ENCODE peak calls at places on chromosome 7, in seven cellular contexts. C is neural progenitor cell, G is lower lobe of right lung, L is heart left ventricle, D is hepatocyte, K is testis, A is aorta. U is an unnamed sample. For H3K4me1, the result is how much of the 10 kb centered on the place peaks cover.

GRCh38 chr7:128160296-128160695 is 80.8 kb upstream of the LEP start:
- DNase-seq in C (no peak), G (no peak), L (no peak), D (no peak), K (no peak), A (no peak), U (no peak)

GRCh38 chr7:157566631-157567006 is 229.8 kb downstream of the DNAJB6 start:
- DNase-seq in C (no peak), G (no peak), L (no peak), D (no peak), K (no peak), A (peak), U (no peak)

GRCh38 chr7:37284805-37285211 is 163.9 kb downstream of the ELMO1 start:
- DNase-seq in C (peak), G (peak), L (peak), D (peak), K (peak), A (peak), U (peak)

GRCh38 chr7:87003872-87004798 is 55.3 kb downstream of the ELAPOR2 start:
- DNase-seq in C (no peak), G (no peak), L (no peak), D (no peak), K (peak), A (no peak), U (no peak)

GRCh38 chr7:20577362-20578069 is 38.0 kb upstream of the ABCB5 start:
- DNase-seq in C (no peak), G (no peak), L (no peak), D (no peak), K (no peak), A (no peak), U (peak)

GRCh38 chr7:29463504-29464158 is 100.0 kb upstream of the PRR15 start:
- DNase-seq in C (no peak), G (no peak), L (no peak), D (no peak), K (no peak), A (no peak), U (no peak)

GRCh38 chr7:45638916-45639315 is 64.7 kb downstream of the ADCY1 start:
- DNase-seq in C (no peak), G (no peak), L (no peak), D (peak), K (no peak), A (no peak), U (no peak)

GRCh38 chr7:147803151-147803550 is 787.4 kb upstream of the C7orf33 start:
- DNase-seq in C (no peak), G (no peak), L (no peak), D (no peak), K (no peak), A (no peak), U (no peak)

GRCh38 chr7:27952393-27953290 is 212.7 kb downstream of the TAX1BP1 start:
- DNase-seq in C (no peak), G (no peak), L (no peak), D (no peak), K (no peak), A (no peak), U (peak)

GRCh38 chr7:146956323-146956722 is 839.7 kb downstream of the CNTNAP2 start:
- DNase-seq in C (no peak), G (no peak), L (no peak), D (no peak), K (no peak), A (no peak), U (no peak)

GRCh38 chr7:136937436-136937835 is 69.0 kb downstream of the CHRM2 start:
- DNase-seq in C (no peak), G (no peak), L (no peak), D (no peak), K (no peak), A (no peak), U (no peak)

GRCh38 chr7:19919156-19920085 is 146.0 kb upstream of the TMEM196 start:
- DNase-seq in C (no peak), G (no peak), L (no peak), D (peak), K (no peak), A (no peak), U (peak)

GRCh38 chr7:117993377-117994003 is 120.2 kb upstream of the CTTNBP2 start:
- DNase-seq in C (peak), G (no peak), L (no peak), D (peak), K (peak), A (no peak), U (peak)

GRCh38 chr7:45924283-45924682 is 3.2 kb upstream of the IGFBP3 start:
- DNase-seq in C (no peak), G (no peak), L (no peak), D (peak), K (no peak), A (peak), U (peak)

GRCh38 chr7:137882261-137882668 is 35.5 kb upstream of the DGKI start:
- DNase-seq in C (no peak), G (no peak), L (no peak), D (no peak), K (no peak), A (no peak), U (no peak)

GRCh38 chr7:139476891-139477290 is 6.6 kb downstream of the KLRG2 start:
- DNase-seq in C (no peak), G (no peak), L (no peak), D (no peak), K (no peak), A (no peak), U (no peak)

GRCh38 chr7:74612015-74612829 is 45.3 kb upstream of the GTF2I start:
- DNase-seq in C (peak), G (peak), L (peak), D (no peak), K (peak), A (no peak), U (peak)

GRCh38 chr7:74399006-74399405 is 54.7 kb upstream of the GTF2IRD1 start:
- DNase-seq in C (no peak), G (no peak), L (no peak), D (no peak), K (no peak), A (no peak), U (no peak)

GRCh38 chr7:45579386-45579785 is 5.2 kb downstream of the ADCY1 start:
- DNase-seq in C (no peak), G (no peak), L (no peak), D (no peak), K (no peak), A (no peak), U (no peak)

GRCh38 chr7:99324559-99324958 is 1.1 kb upstream of the ARPC1A start:
- DNase-seq in C (no peak), G (no peak), L (no peak), D (no peak), K (no peak), A (no peak), U (no peak)

GRCh38 chr7:74482629-74483401 is 29.1 kb downstream of the GTF2IRD1 start:
- DNase-seq in C (no peak), G (no peak), L (peak), D (peak), K (no peak), A (no peak), U (peak)

GRCh38 chr7:157906583-157906982 is 569.8 kb downstream of the DNAJB6 start:
- DNase-seq in C (no peak), G (no peak), L (no peak), D (no peak), K (no peak), A (no peak), U (no peak)

GRCh38 chr7:8236781-8237407 is 25.1 kb downstream of the ICA1 start:
- DNase-seq in C (no peak), G (no peak), L (no peak), D (no peak), K (no peak), A (no peak), U (no peak)

GRCh38 chr7:90474284-90475210 is 5.1 kb downstream of the PTTG1IP2 start:
- DNase-seq in C (no peak), G (no peak), L (no peak), D (no peak), K (no peak), A (no peak), U (no peak)

GRCh38 chr7:90469554-90469953 is at the start of gene PTTG1IP2:
- DNase-seq in C (no peak), G (no peak), L (no peak), D (no peak), K (no peak), A (no peak), U (no peak)

GRCh38 chr7:90473819-90474218 is 4.4 kb downstream of the PTTG1IP2 start:
- DNase-seq in C (no peak), G (no peak), L (no peak), D (no peak), K (no peak), A (no peak), U (no peak)

GRCh38 chr7:90472805-90473540 is 3.5 kb downstream of the PTTG1IP2 start:
- DNase-seq in C (no peak), G (no peak), L (no peak), D (no peak), K (no peak), A (no peak), U (no peak)
- H3K27ac ChIP-seq in C (no peak), G (no peak), L (no peak), D (peak), K (no peak), A (no peak), U (no peak)

GRCh38 chr7:116566666-116567065 is 41.8 kb downstream of the CAV1 start:
- DNase-seq in C (no peak), G (no peak), L (no peak), D (no peak), K (no peak), A (no peak), U (no peak)
- H3K4me1 ChIP-seq in C (under half), G (under half), L (under half), D (under half), K (under half), A (under half), U (under half)

DNA sequence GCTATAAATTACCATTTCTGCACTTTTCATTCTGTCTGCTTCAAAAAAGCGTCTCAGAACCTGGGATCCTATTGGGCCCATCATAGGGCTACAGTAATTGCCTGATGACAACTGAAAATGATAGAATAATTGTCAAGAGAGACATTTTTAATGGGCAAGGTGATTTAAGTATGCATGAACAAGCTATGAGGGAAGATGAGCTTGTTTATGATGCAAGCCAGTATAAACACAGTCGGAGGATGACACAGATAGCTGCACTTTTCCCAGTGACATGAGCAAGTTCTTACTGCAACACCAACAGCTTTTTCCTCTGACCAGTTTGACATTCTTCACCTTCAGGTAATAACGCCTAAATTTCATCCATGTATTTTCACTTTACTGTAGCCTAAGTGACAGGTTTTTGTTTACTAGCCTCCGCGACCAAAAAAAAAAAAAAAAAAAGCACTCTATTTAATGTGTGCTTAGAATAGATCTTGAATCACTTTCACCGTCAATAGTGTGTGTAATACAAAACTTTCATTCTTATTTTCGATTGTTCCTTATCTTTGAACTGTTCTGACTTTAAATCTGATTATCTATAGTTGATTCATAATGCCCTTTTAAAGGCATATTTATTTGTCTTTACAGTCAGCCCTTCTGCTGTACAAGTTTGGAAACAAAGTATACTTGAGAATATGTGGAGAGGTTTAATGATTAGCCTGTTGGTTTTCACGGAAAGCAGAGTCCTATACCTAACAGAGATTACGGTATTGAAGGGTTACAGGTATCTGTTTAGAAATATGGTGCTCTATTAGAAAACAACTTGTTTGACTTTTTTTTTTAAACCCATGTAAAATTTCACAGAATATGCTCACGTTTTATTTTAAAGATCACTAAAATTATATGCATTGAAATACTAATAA is 1.7 kb downstream of the FOXP2 start:
- DNase-seq in C (no peak), G (no peak), L (no peak), D (no peak), K (no peak), A (no peak), U (peak)
- H3K4me3 ChIP-seq in C (no peak), G (peak), L (peak), D (no peak), K (no peak), A (peak), U (peak)

DNA sequence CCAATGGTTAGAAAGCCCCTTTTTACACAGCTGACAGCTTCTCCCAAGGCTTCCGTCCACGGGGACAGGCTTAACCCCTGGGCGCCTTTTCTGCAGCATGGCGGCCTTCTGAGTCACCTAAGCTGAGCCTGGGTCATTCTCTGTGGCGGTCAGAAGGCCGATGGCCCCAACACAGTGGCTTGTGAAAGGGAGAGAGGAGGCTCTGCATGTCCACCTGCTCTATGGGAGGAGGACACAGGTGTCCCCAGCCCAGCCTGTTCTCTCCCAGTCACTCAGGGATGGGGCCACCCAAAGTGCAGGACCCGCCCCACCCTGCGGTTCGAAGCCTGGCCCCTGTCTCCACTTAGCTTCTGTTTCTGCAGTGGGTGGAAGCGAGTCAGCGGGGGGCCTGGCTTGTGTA is 20.4 kb upstream of the TTYH3 start:
- DNase-seq in C (no peak), G (no peak), L (no peak), D (no peak), K (no peak), A (no peak), U (no peak)
- H3K27ac ChIP-seq in C (no peak), G (no peak), L (no peak), D (no peak), K (no peak), A (no peak), U (no peak)

GRCh38 chr7:116225860-116226259 is 15.5 kb downstream of the TES start:
- DNase-seq in C (no peak), G (no peak), L (no peak), D (no peak), K (no peak), A (no peak), U (no peak)

GRCh38 chr7:116224492-116225098 is 14.3 kb downstream of the TES start:
- DNase-seq in C (no peak), G (no peak), L (no peak), D (no peak), K (no peak), A (no peak), U (no peak)

GRCh38 chr7:116219288-116219687 is 8.9 kb downstream of the TES start:
- DNase-seq in C (no peak), G (no peak), L (no peak), D (no peak), K (no peak), A (no peak), U (no peak)

GRCh38 chr7:116223598-116223997 is 13.3 kb downstream of the TES start:
- DNase-seq in C (no peak), G (no peak), L (no peak), D (no peak), K (no peak), A (no peak), U (no peak)

GRCh38 chr7:116222501-116222900 is 12.2 kb downstream of the TES start:
- DNase-seq in C (peak), G (no peak), L (no peak), D (no peak), K (no peak), A (no peak), U (no peak)
- H3K4me1 ChIP-seq in C (under half), G (under half), L (under half), D (under half), K (under half), A (under half), U (under half)

GRCh38 chr7:101818699-101819071 is 1.3 kb downstream of the CUX1 start:
- DNase-seq in C (no peak), G (no peak), L (no peak), D (no peak), K (no peak), A (no peak), U (no peak)
- H3K4me3 ChIP-seq in C (peak), G (peak), L (peak), D (peak), K (no peak), A (no peak), U (no peak)

DNA sequence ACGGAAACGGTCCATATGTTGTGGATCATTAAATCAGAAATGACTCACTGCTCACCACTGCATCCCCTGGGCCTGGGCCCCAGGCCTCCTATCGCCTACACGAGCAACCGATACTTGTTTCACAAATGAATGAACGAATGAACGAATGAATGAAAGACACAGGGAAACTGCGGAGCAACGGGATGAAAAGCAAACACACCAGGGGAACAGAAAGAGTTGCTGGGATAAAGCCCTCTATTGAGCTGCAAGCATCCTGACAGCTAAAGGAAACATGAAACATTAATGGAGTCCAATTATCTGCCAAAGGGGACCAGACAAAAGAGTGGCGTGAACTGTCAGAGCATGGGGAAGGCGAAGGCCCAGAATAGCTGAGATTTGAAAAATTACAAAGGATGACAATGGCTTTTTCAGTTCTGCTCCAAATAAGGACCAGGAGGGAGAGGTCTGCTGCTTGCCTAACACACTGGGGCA is 92.1 kb downstream of the GRB10 start:
- DNase-seq in C (peak), G (no peak), L (no peak), D (no peak), K (no peak), A (no peak), U (no peak)
- H3K27ac ChIP-seq in C (peak), G (no peak), L (no peak), D (no peak), K (no peak), A (no peak), U (no peak)

GRCh38 chr7:131533151-131533559 is 23.3 kb downstream of the PODXL start:
- DNase-seq in C (no peak), G (no peak), L (no peak), D (no peak), K (no peak), A (peak), U (no peak)
- H3K4me1 ChIP-seq in C (under half), G (under half), L (half or more), D (under half), K (under half), A (under half), U (under half)

DNA sequence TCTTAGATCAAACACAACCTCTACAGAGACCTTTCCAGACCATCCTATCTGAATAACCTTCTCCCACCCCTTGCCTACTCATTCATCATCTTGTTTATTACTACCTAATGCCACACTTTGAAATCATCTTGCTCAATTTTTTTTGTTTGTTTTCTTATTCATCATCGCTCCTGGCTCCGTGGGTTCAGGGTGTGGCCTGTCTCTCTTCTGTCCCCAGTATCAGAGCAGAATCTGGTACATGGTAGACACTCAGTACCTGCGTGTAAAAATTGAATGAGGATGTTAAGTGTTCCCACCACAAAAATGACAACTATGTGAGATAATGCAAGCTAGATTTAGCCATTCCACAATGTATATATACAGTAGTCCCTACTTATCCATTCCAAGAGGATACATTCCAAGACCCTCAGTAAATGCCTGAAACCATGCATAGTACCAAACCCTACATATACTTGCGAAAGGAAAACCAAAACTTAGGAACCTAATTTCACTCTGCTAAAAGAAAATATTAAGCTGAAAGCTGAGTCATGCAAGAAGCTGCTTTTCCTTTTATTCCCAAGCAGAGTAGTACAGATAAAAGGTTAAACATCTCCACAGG is 72.1 kb upstream of the SEC61G start:
- DNase-seq in C (no peak), G (no peak), L (no peak), D (no peak), K (no peak), A (no peak), U (no peak)
- H3K4me3 ChIP-seq in C (no peak), G (no peak), L (no peak), D (no peak), K (no peak), A (no peak), U (no peak)

GRCh38 chr7:92043637-92044036 is 90.6 kb downstream of the CYP51A1 start:
- DNase-seq in C (no peak), G (no peak), L (no peak), D (no peak), K (no peak), A (no peak), U (no peak)
- H3K27ac ChIP-seq in C (no peak), G (no peak), L (peak), D (peak), K (peak), A (no peak), U (no peak)